ENCODE peak calls at places on chromosomes 7 and 10, in eight cellular contexts. O is stimulated activated CD8-positive, alpha-beta memory T cell treated with anti-CD3 and anti-CD28 coated beads, Interleukin-4, amount 100 ng/mL, for 48 hours; J is DMS 273 treated with DMSO at 0.1 percent for 48 hours; G is KG1; U is C1 segment of cervical spinal cord; M is mesenteric fat pad; H is astrocyte; Q is head of caudate nucleus. B is an unnamed sample.
A peak's percentile ranks its signal among the peaks of the same experiment; 100 is the strongest.

GRCh38 chr7:4147931-4148620 is 534.0 kb upstream of the FOXK1 start:
- DNase-seq in O (no peak), J (no peak), G (no peak), U (no peak), M (no peak), H (no peak), Q (no peak), B (no peak)

GRCh38 chr7:26013551-26014083 is 138.4 kb upstream of the NFE2L3 start:
- DNase-seq in O (no peak), J (no peak), G (no peak), U (no peak), M (no peak), H (no peak), Q (no peak), B (no peak)

GRCh38 chr7:99623091-99623693 is 6.4 kb downstream of the ZSCAN25 start:
- DNase-seq in O (peak; percentile 70), J (no peak), G (no peak), U (no peak), M (no peak), H (peak; percentile 13), Q (no peak), B (no peak)

GRCh38 chr10:70118196-70118595 is 14.4 kb downstream of the AIFM2 start:
- DNase-seq in O (no peak), J (no peak), G (no peak), U (no peak), M (no peak), H (no peak), Q (no peak), B (no peak)

GRCh38 chr7:1558181-1558811 is 2.3 kb upstream of the TMEM184A start:
- DNase-seq in O (no peak), J (no peak), G (no peak), U (no peak), M (no peak), H (no peak), Q (no peak), B (peak; percentile 38)

GRCh38 chr10:131239926-131240325 is 71.6 kb downstream of the TCERG1L start:
- DNase-seq in O (no peak), J (no peak), G (no peak), U (no peak), M (no peak), H (no peak), Q (no peak), B (no peak)

GRCh38 chr10:91555455-91555854 is 77.4 kb downstream of the PPP1R3C start:
- DNase-seq in O (no peak), J (no peak), G (no peak), U (no peak), M (no peak), H (no peak), Q (no peak), B (no peak)

GRCh38 chr7:142384508-142384922 is 126.7 kb upstream of the PRSS58 start:
- DNase-seq in O (peak; percentile 61), J (no peak), G (peak; percentile 26), U (no peak), M (no peak), H (peak; percentile 78), Q (no peak), B (no peak)

GRCh38 chr7:101210143-101210542 is 7.2 kb downstream of the PLOD3 start:
- DNase-seq in O (no peak), J (no peak), G (no peak), U (no peak), M (no peak), H (no peak), Q (no peak), B (no peak)